ENCODE peak calls at places on chromosomes 2 and 18, in nine cellular contexts. One of them, this sample, is unnamed. For H3K27me3 and H3K4me1, the result is how much of the 10 kb centered on the place peaks cover.

GRCh38 chr2:144115892-144116291 is 404.0 kb downstream of the ZEB2 start:
- DNase-seq in tibial artery: no peak
- DNase-seq in ovary: no peak
- DNase-seq in stomach: no peak
- DNase-seq in HCT116: no peak
- DNase-seq in CD8-positive, alpha-beta T cell: no peak
- DNase-seq in endodermal cell: no peak
- DNase-seq in uterus: no peak
- DNase-seq in Karpas-422: no peak
- DNase-seq in this sample: no peak

GRCh38 chr2:44674473-44675299 is 266.8 kb upstream of the SIX3 start:
- DNase-seq in uterus: no peak
- DNase-seq in CD8-positive, alpha-beta T cell: no peak
- DNase-seq in ovary: no peak
- DNase-seq in endodermal cell: peak
- DNase-seq in stomach: no peak
- DNase-seq in Karpas-422: no peak
- DNase-seq in HCT116: no peak
- DNase-seq in tibial artery: no peak
- DNase-seq in this sample: no peak

GRCh38 chr2:135248611-135249010 is 196.5 kb downstream of the RAB3GAP1 start:
- DNase-seq in Karpas-422: no peak
- DNase-seq in HCT116: no peak
- DNase-seq in tibial artery: no peak
- DNase-seq in uterus: no peak
- DNase-seq in endodermal cell: no peak
- DNase-seq in ovary: no peak
- DNase-seq in stomach: no peak
- DNase-seq in CD8-positive, alpha-beta T cell: no peak
- DNase-seq in this sample: no peak

GRCh38 chr2:74037379-74037860 is 52.7 kb downstream of the TET3 start:
- DNase-seq in ovary: no peak
- DNase-seq in CD8-positive, alpha-beta T cell: no peak
- DNase-seq in uterus: no peak
- DNase-seq in tibial artery: no peak
- DNase-seq in stomach: no peak
- DNase-seq in Karpas-422: peak
- DNase-seq in endodermal cell: no peak
- DNase-seq in HCT116: no peak
- DNase-seq in this sample: no peak

GRCh38 chr18:66473882-66474281 is 130.0 kb downstream of the CDH19 start:
- DNase-seq in stomach: no peak
- DNase-seq in uterus: no peak
- DNase-seq in ovary: no peak
- DNase-seq in Karpas-422: no peak
- DNase-seq in tibial artery: no peak
- DNase-seq in CD8-positive, alpha-beta T cell: no peak
- DNase-seq in HCT116: no peak
- DNase-seq in endodermal cell: no peak
- DNase-seq in this sample: no peak

GRCh38 chr2:171459498-171459897 is 25.5 kb downstream of the DCAF17 start:
- DNase-seq in tibial artery: no peak
- DNase-seq in Karpas-422: no peak
- DNase-seq in stomach: no peak
- DNase-seq in HCT116: no peak
- DNase-seq in endodermal cell: no peak
- DNase-seq in CD8-positive, alpha-beta T cell: no peak
- DNase-seq in uterus: no peak
- DNase-seq in ovary: no peak
- DNase-seq in this sample: no peak

GRCh38 chr2:107775171-107775570 is 51.5 kb upstream of the RGPD4 start:
- DNase-seq in HCT116: no peak
- DNase-seq in tibial artery: no peak
- DNase-seq in ovary: no peak
- DNase-seq in CD8-positive, alpha-beta T cell: no peak
- DNase-seq in endodermal cell: no peak
- DNase-seq in Karpas-422: no peak
- DNase-seq in stomach: no peak
- DNase-seq in uterus: no peak
- DNase-seq in this sample: no peak

GRCh38 chr2:101823347-101823791 is 125.9 kb downstream of the MAP4K4 start:
- DNase-seq in endodermal cell: peak
- DNase-seq in stomach: peak
- DNase-seq in ovary: peak
- DNase-seq in tibial artery: peak
- DNase-seq in CD8-positive, alpha-beta T cell: peak
- DNase-seq in uterus: peak
- DNase-seq in Karpas-422: peak
- DNase-seq in HCT116: peak
- DNase-seq in this sample: no peak

GRCh38 chr2:224453892-224454291 is 52.0 kb upstream of the FAM124B start:
- DNase-seq in CD8-positive, alpha-beta T cell: no peak
- DNase-seq in ovary: no peak
- DNase-seq in Karpas-422: no peak
- DNase-seq in tibial artery: no peak
- DNase-seq in stomach: no peak
- DNase-seq in endodermal cell: no peak
- DNase-seq in uterus: no peak
- DNase-seq in HCT116: no peak
- DNase-seq in this sample: no peak

GRCh38 chr2:192196451-192197194 is 1.9 kb upstream of the TMEFF2 start:
- DNase-seq in HCT116: no peak
- DNase-seq in ovary: no peak
- DNase-seq in tibial artery: no peak
- DNase-seq in endodermal cell: no peak
- DNase-seq in Karpas-422: no peak
- DNase-seq in stomach: no peak
- DNase-seq in uterus: no peak
- DNase-seq in CD8-positive, alpha-beta T cell: no peak
- DNase-seq in this sample: no peak

GRCh38 chr2:30710016-30710415 is 97.2 kb downstream of the CAPN13 start:
- DNase-seq in CD8-positive, alpha-beta T cell: no peak
- DNase-seq in stomach: no peak
- DNase-seq in ovary: no peak
- DNase-seq in HCT116: no peak
- DNase-seq in Karpas-422: no peak
- DNase-seq in uterus: no peak
- DNase-seq in tibial artery: no peak
- DNase-seq in endodermal cell: no peak
- DNase-seq in this sample: no peak

GRCh38 chr18:11999431-11999830 is 18.1 kb downstream of the IMPA2 start:
- DNase-seq in endodermal cell: no peak
- DNase-seq in stomach: peak
- DNase-seq in ovary: no peak
- DNase-seq in HCT116: no peak
- DNase-seq in Karpas-422: no peak
- DNase-seq in uterus: no peak
- DNase-seq in tibial artery: no peak
- DNase-seq in CD8-positive, alpha-beta T cell: no peak
- DNase-seq in this sample: peak

GRCh38 chr2:46298272-46298521 is 990 bp downstream of the EPAS1 start:
- DNase-seq in Karpas-422: no peak
- DNase-seq in tibial artery: peak
- DNase-seq in HCT116: no peak
- DNase-seq in CD8-positive, alpha-beta T cell: no peak
- DNase-seq in stomach: no peak
- DNase-seq in uterus: no peak
- DNase-seq in endodermal cell: no peak
- DNase-seq in ovary: no peak
- DNase-seq in this sample: no peak
- H3K27me3 ChIP-seq in Karpas-422: under half
- H3K27me3 ChIP-seq in tibial artery: under half
- H3K27me3 ChIP-seq in HCT116: under half
- H3K27me3 ChIP-seq in CD8-positive, alpha-beta T cell: under half
- H3K27me3 ChIP-seq in stomach: under half
- H3K27me3 ChIP-seq in uterus: under half
- H3K27me3 ChIP-seq in endodermal cell: half or more
- H3K27me3 ChIP-seq in ovary: under half
- H3K27me3 ChIP-seq in this sample: under half

GRCh38 chr2:105739944-105740734 is 4.6 kb upstream of the NCK2 start:
- DNase-seq in ovary: no peak
- DNase-seq in HCT116: no peak
- DNase-seq in endodermal cell: no peak
- DNase-seq in stomach: no peak
- DNase-seq in uterus: no peak
- DNase-seq in Karpas-422: no peak
- DNase-seq in CD8-positive, alpha-beta T cell: no peak
- DNase-seq in tibial artery: no peak
- DNase-seq in this sample: no peak
- H3K4me1 ChIP-seq in ovary: under half
- H3K4me1 ChIP-seq in HCT116: under half
- H3K4me1 ChIP-seq in endodermal cell: under half
- H3K4me1 ChIP-seq in stomach: under half
- H3K4me1 ChIP-seq in uterus: under half
- H3K4me1 ChIP-seq in Karpas-422: under half
- H3K4me1 ChIP-seq in CD8-positive, alpha-beta T cell: half or more
- H3K4me1 ChIP-seq in tibial artery: under half
- H3K4me1 ChIP-seq in this sample: under half

DNA sequence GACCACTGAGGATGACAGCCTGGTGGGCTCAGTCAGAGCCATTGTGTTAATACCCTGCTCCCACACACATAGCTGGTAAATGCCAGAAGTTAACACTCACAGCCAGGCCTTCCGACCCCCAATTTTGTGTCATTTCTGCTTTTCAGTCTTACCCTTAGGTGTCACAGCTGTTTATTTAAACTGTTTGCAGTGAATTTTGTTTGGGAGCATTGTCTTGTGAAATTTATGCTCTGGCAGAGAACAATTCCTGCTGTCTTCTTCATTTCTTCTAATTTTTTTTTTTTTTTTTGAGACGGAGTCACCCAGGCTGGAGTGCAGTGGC is 8.2 kb downstream of the LPIN1 start:
- DNase-seq in CD8-positive, alpha-beta T cell: no peak
- DNase-seq in stomach: no peak
- DNase-seq in uterus: no peak
- DNase-seq in ovary: no peak
- DNase-seq in tibial artery: no peak
- DNase-seq in HCT116: no peak
- DNase-seq in endodermal cell: no peak
- DNase-seq in Karpas-422: no peak
- DNase-seq in this sample: no peak
- H3K27ac ChIP-seq in CD8-positive, alpha-beta T cell: no peak
- H3K27ac ChIP-seq in stomach: no peak
- H3K27ac ChIP-seq in uterus: no peak
- H3K27ac ChIP-seq in ovary: no peak
- H3K27ac ChIP-seq in tibial artery: no peak
- H3K27ac ChIP-seq in HCT116: peak
- H3K27ac ChIP-seq in endodermal cell: no peak
- H3K27ac ChIP-seq in Karpas-422: no peak
- H3K27ac ChIP-seq in this sample: no peak

DNA sequence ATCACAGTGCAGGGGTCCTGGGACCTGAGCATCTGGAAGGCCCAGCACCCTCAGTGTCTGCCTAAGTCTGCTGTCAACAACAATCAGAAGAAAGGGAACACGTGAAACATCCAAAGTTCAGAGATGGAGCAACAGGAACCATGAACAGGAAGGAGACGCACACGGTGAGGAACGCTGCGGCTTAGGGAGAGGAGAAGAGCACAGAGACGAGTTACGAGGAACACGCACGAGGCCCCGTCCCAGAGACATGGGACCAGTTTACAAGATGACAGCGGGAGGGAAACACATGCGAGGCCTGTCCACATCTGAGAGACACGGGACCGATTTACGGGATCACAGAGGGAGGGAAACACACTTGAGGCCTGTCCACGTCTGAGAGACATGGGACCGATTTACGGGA is 2.9 kb upstream of the KCNG2 start:
- DNase-seq in Karpas-422: no peak
- DNase-seq in HCT116: no peak
- DNase-seq in ovary: no peak
- DNase-seq in uterus: no peak
- DNase-seq in CD8-positive, alpha-beta T cell: no peak
- DNase-seq in tibial artery: no peak
- DNase-seq in stomach: no peak
- DNase-seq in endodermal cell: no peak
- DNase-seq in this sample: peak
- H3K27me3 ChIP-seq in Karpas-422: under half
- H3K27me3 ChIP-seq in HCT116: under half
- H3K27me3 ChIP-seq in ovary: under half
- H3K27me3 ChIP-seq in uterus: under half
- H3K27me3 ChIP-seq in CD8-positive, alpha-beta T cell: under half
- H3K27me3 ChIP-seq in tibial artery: half or more
- H3K27me3 ChIP-seq in stomach: under half
- H3K27me3 ChIP-seq in endodermal cell: half or more
- H3K27me3 ChIP-seq in this sample: under half

GRCh38 chr2:27724905-27725693 is 46.4 kb upstream of the MRPL33 start:
- DNase-seq in ovary: no peak
- DNase-seq in HCT116: no peak
- DNase-seq in endodermal cell: no peak
- DNase-seq in stomach: no peak
- DNase-seq in uterus: peak
- DNase-seq in Karpas-422: no peak
- DNase-seq in tibial artery: no peak
- DNase-seq in CD8-positive, alpha-beta T cell: no peak
- DNase-seq in this sample: no peak
- H3K4me1 ChIP-seq in ovary: under half
- H3K4me1 ChIP-seq in HCT116: half or more
- H3K4me1 ChIP-seq in endodermal cell: under half
- H3K4me1 ChIP-seq in stomach: under half
- H3K4me1 ChIP-seq in uterus: under half
- H3K4me1 ChIP-seq in Karpas-422: under half
- H3K4me1 ChIP-seq in tibial artery: under half
- H3K4me1 ChIP-seq in CD8-positive, alpha-beta T cell: under half
- H3K4me1 ChIP-seq in this sample: under half